ENCODE peak calls at places on chromosomes 12 and 14, in four cellular contexts. One of them, this sample, is unnamed.

GRCh38 chr14:52329678-52330376 is 15.7 kb downstream of the PTGER2 start:
- DNase-seq in hippocampal formation: no peak
- DNase-seq in T-helper 2 cell: no peak
- DNase-seq in WTC11: no peak
- DNase-seq in this sample: no peak

GRCh38 chr12:44389038-44389437 is 487.1 kb downstream of the NELL2 start:
- DNase-seq in hippocampal formation: no peak
- DNase-seq in WTC11: no peak
- DNase-seq in T-helper 2 cell: no peak
- DNase-seq in this sample: no peak

GRCh38 chr12:3055712-3056467 is 21.3 kb upstream of the TSPAN9 start:
- DNase-seq in hippocampal formation: no peak
- DNase-seq in T-helper 2 cell: no peak
- DNase-seq in WTC11: no peak
- DNase-seq in this sample: no peak

GRCh38 chr14:105531088-105531957 is 4.9 kb downstream of the TMEM121 start:
- DNase-seq in T-helper 2 cell: no peak
- DNase-seq in hippocampal formation: no peak
- DNase-seq in WTC11: no peak
- DNase-seq in this sample: no peak

GRCh38 chr12:62834406-62834805 is 100.5 kb downstream of the PPM1H start:
- DNase-seq in WTC11: no peak
- DNase-seq in hippocampal formation: no peak
- DNase-seq in T-helper 2 cell: no peak
- DNase-seq in this sample: no peak

GRCh38 chr12:30166416-30166815 is 382.7 kb upstream of the TMTC1 start:
- DNase-seq in hippocampal formation: no peak
- DNase-seq in T-helper 2 cell: no peak
- DNase-seq in WTC11: no peak
- DNase-seq in this sample: no peak

GRCh38 chr12:95942106-95942531 is 295 bp downstream of the CCDC38 start:
- DNase-seq in WTC11: no peak
- DNase-seq in T-helper 2 cell: no peak
- DNase-seq in hippocampal formation: peak; percentile 2
- DNase-seq in this sample: no peak

GRCh38 chr12:51216652-51217051 is 1.2 kb downstream of the POU6F1 start:
- DNase-seq in hippocampal formation: no peak
- DNase-seq in T-helper 2 cell: no peak
- DNase-seq in WTC11: no peak
- DNase-seq in this sample: no peak

GRCh38 chr14:31300296-31300695 is 92.7 kb upstream of the HECTD1 start:
- DNase-seq in WTC11: no peak
- DNase-seq in hippocampal formation: no peak
- DNase-seq in T-helper 2 cell: no peak
- DNase-seq in this sample: no peak

GRCh38 chr12:45587042-45587441 is 142.5 kb upstream of the ARID2 start:
- DNase-seq in T-helper 2 cell: no peak
- DNase-seq in WTC11: no peak
- DNase-seq in hippocampal formation: no peak
- DNase-seq in this sample: no peak

GRCh38 chr12:52604859-52605258 is 3.6 kb upstream of the KRT72 start:
- DNase-seq in WTC11: no peak
- DNase-seq in T-helper 2 cell: no peak
- DNase-seq in hippocampal formation: no peak
- DNase-seq in this sample: no peak

GRCh38 chr12:48924617-48925217 is 575 bp downstream of the FKBP11 start:
- DNase-seq in T-helper 2 cell: peak; percentile 73
- DNase-seq in WTC11: peak; percentile 69
- DNase-seq in hippocampal formation: no peak
- DNase-seq in this sample: no peak

GRCh38 chr12:78210894-78211302 is 380.2 kb downstream of the NAV3 start:
- DNase-seq in T-helper 2 cell: no peak
- DNase-seq in WTC11: no peak
- DNase-seq in hippocampal formation: no peak
- DNase-seq in this sample: no peak

GRCh38 chr14:75049731-75050201 is 1.5 kb downstream of the MLH3 start:
- DNase-seq in WTC11: no peak
- DNase-seq in T-helper 2 cell: no peak
- DNase-seq in hippocampal formation: no peak
- DNase-seq in this sample: no peak

GRCh38 chr12:2582631-2583616 is 211.8 kb upstream of the FKBP4 start:
- DNase-seq in WTC11: peak; percentile 79
- DNase-seq in T-helper 2 cell: no peak
- DNase-seq in hippocampal formation: no peak
- DNase-seq in this sample: peak; percentile 55

GRCh38 chr14:88628452-88628851 is 65.6 kb downstream of the ZC3H14 start:
- DNase-seq in hippocampal formation: no peak
- DNase-seq in WTC11: no peak
- DNase-seq in T-helper 2 cell: no peak
- DNase-seq in this sample: no peak

GRCh38 chr14:21317433-21317832 is 37.5 kb downstream of the RPGRIP1 start:
- DNase-seq in T-helper 2 cell: no peak
- DNase-seq in hippocampal formation: no peak
- DNase-seq in WTC11: no peak
- DNase-seq in this sample: no peak

GRCh38 chr14:36022765-36023415 is 153.6 kb downstream of the PTCSC3 start:
- DNase-seq in WTC11: no peak
- DNase-seq in T-helper 2 cell: no peak
- DNase-seq in hippocampal formation: peak; percentile 56
- DNase-seq in this sample: no peak

This sample was measured in substantia nigra.